ENCODE peak calls at places on chromosome 14, in seven cellular contexts. S is spleen, E is stomach, I is AG04450, Z is IMR-90, V is left ventricle myocardium inferior, C is foreskin fibroblast. G is an unnamed sample.

GRCh38 chr14:87508333-87508732 is 484.6 kb downstream of the GALC start:
- DNase-seq in S (no peak), Z (no peak), V (no peak), E (no peak), C (no peak), I (no peak), G (peak; percentile 1)

GRCh38 chr14:101056446-101056845 is 152.9 kb upstream of the RTL1 start:
- DNase-seq in V (no peak), S (no peak), C (peak; percentile 13), E (no peak), I (no peak), Z (peak; percentile 47), G (peak; percentile 17)

GRCh38 chr14:74599201-74599809 is 12.7 kb downstream of the LTBP2 start:
- DNase-seq in Z (peak; percentile 73), S (no peak), E (no peak), V (no peak), C (no peak), I (no peak), G (peak; percentile 91)

GRCh38 chr14:68598621-68599447 is 194.0 kb downstream of the ZFP36L1 start:
- DNase-seq in E (peak; percentile 80), I (peak; percentile 86), V (peak; percentile 71), S (peak; percentile 86), C (peak; percentile 88), Z (peak; percentile 97), G (peak; percentile 95)

GRCh38 chr14:39367387-39367751 is 64.9 kb downstream of the FBXO33 start:
- DNase-seq in V (no peak), E (no peak), C (no peak), Z (no peak), I (no peak), S (no peak), G (no peak)

GRCh38 chr14:81400852-81401251 is 728 bp upstream of the STON2 start:
- DNase-seq in V (no peak), S (no peak), E (peak; percentile 42), Z (peak; percentile 51), I (peak; percentile 6), C (peak; percentile 85), G (peak; percentile 89)

GRCh38 chr14:65238456-65238855 is 136.1 kb upstream of the MAX start:
- DNase-seq in I (peak; percentile 66), V (no peak), Z (peak; percentile 82), S (no peak), E (no peak), C (peak; percentile 86), G (peak; percentile 94)

GRCh38 chr14:66804141-66804540 is 296.2 kb downstream of the GPHN start:
- DNase-seq in E (no peak), I (no peak), S (no peak), V (no peak), Z (no peak), C (no peak), G (no peak)

GRCh38 chr14:76084374-76084773 is 67.3 kb upstream of the GPATCH2L start:
- DNase-seq in I (no peak), C (no peak), S (no peak), E (no peak), Z (no peak), V (no peak), G (no peak)

GRCh38 chr14:46661728-46662127 is 10.1 kb upstream of the RPL10L start:
- DNase-seq in E (no peak), Z (no peak), S (no peak), C (no peak), V (no peak), I (no peak), G (no peak)

GRCh38 chr14:35213143-35213788 is 78.9 kb upstream of the PSMA6 start:
- DNase-seq in S (no peak), C (no peak), Z (no peak), V (no peak), E (no peak), I (no peak), G (no peak)

GRCh38 chr14:50288146-50288545 is 23.9 kb downstream of the L2HGDH start:
- DNase-seq in I (no peak), V (no peak), Z (no peak), S (no peak), E (no peak), C (no peak), G (no peak)

GRCh38 chr14:32468955-32469354 is 139.9 kb downstream of the AKAP6 start:
- DNase-seq in I (no peak), S (no peak), Z (peak; percentile 72), V (no peak), E (no peak), C (peak; percentile 71), G (peak; percentile 78)

GRCh38 chr14:58922211-58922940 is 266.1 kb upstream of the DAAM1 start:
- DNase-seq in Z (peak; percentile 33), E (no peak), C (no peak), S (no peak), V (no peak), I (no peak), G (peak; percentile 69)

DNA sequence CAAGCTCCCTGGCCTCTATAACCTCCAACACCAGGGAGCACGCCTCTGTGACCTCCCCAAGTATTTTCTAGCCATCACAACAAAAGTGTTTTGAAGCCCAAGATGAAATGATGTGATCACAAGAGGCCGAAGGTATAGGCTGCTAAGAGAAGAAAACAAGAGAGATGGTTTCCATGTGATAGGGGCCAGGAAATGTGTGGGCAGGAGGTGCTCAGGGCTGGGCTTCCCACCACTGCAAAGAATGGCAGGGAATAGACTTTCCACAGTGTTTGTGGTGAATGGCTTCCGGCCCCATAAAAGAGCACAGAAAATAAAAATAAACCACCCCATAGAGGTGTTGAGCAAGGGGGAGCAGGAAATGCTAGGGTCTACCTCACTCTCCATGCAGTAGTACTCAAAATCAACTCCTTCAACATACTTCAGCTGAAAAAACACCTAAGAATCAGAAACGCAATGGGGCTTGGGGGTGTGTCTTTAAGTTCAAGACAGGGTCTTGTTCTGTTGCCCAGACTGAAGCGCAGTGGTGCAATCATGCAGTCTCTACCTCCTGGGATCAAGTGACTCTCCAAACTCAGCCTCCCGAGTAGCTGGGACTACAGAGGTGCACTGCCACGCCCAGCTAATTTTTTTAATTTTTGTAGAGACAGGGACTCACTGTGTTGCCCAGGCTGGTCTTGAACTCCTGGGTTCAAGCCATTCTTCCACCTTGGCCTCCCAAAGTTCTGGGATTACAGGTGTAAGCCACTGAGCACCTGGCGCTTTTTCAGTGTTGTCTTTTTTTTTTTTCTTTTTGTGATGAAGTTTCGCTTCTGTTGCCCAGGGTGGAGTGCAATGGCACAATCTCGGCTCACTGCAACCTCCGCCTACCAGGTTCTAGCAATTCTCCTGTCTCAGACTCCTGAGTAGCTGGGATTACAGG is 27.1 kb downstream of the DAD1 start:
- DNase-seq in Z (no peak), S (no peak), I (no peak), V (no peak), C (no peak), E (no peak), G (no peak)
- H3K4me3 ChIP-seq in Z (no peak overlapping the region), S (peak overlapping the region; percentile 0), I (no peak overlapping the region), V (no peak overlapping the region), C (no peak overlapping the region), E (no peak overlapping the region), G (no peak overlapping the region)

GRCh38 chr14:90301122-90301521 is 30.6 kb downstream of the NRDE2 start:
- DNase-seq in V (no peak), E (no peak), S (no peak), C (no peak), I (no peak), Z (no peak), G (no peak)

GRCh38 chr14:90303382-90303943 is 28.3 kb downstream of the NRDE2 start:
- DNase-seq in C (no peak), V (no peak), S (no peak), E (no peak), Z (no peak), I (no peak), G (no peak)

GRCh38 chr14:90302529-90303303 is 29.0 kb downstream of the NRDE2 start:
- DNase-seq in V (no peak), I (no peak), C (no peak), Z (no peak), E (no peak), S (no peak), G (no peak)

GRCh38 chr14:90300649-90301048 is 31.1 kb downstream of the NRDE2 start:
- DNase-seq in I (no peak), E (no peak), S (no peak), C (no peak), Z (peak; percentile 24), V (no peak), G (peak; percentile 68)

GRCh38 chr14:90301580-90302181 is 30.1 kb downstream of the NRDE2 start:
- DNase-seq in S (no peak), V (no peak), I (peak; percentile 41), C (peak; percentile 64), Z (peak; percentile 80), E (no peak), G (peak; percentile 66)
- TF ChIP-seq CTCF in S (peak; percentile 54), V (peak; percentile 71), I (peak; percentile 55), C (peak; percentile 40), Z (peak; percentile 79), E (peak; percentile 37), G (peak; percentile 57)

GRCh38 chr14:37591941-37592287 is 3.1 kb downstream of the FOXA1 start:
- DNase-seq in Z (no peak), C (no peak), V (no peak), E (peak; percentile 64), S (no peak), I (no peak), G (no peak)
- H3K4me3 ChIP-seq in Z (no peak overlapping the region), C (no peak overlapping the region), V (no peak overlapping the region), E (peak overlapping the region; percentile 47), S (no peak overlapping the region), I (no peak overlapping the region), G (no peak overlapping the region)

DNA sequence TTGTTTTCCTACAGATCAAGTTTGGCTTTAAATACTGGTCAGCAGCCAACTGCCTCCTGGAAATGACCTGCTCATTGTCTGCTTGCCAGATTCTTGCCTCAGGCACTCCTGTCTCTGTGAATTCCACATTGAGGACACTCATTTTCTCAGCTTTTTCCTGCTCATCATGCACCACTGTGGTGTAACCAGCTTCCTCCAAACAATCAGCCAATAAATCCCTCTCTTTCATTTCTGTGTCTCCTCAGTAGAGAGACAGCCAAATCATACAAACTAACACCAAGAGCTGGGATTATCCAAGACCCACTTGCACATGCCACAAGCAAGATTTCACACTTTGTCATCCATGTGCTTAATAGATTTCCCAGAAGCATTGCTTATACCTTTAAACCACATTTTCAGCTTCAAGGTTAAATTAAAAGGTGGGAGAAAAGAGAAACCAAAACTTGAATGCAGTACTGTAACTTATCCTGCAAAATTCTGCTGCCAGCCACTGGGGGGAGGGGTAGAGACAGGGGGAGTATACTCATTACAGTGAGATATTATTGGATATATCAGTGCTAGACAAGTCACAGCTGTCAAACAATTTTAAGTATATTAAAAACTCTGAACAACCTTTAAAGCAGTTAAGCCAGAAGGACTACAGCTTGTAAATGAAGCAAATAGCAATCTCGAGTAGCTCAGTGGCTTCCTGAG is 105.0 kb downstream of the PPP2R5E start:
- DNase-seq in E (peak; percentile 66), S (no peak), V (peak; percentile 38), I (peak; percentile 73), C (peak; percentile 89), Z (peak; percentile 92), G (peak; percentile 91)
- TF ChIP-seq CTCF in E (no peak), S (no peak), V (peak; percentile 29), I (peak; percentile 26), C (no peak), Z (no peak), G (peak; percentile 25)

DNA sequence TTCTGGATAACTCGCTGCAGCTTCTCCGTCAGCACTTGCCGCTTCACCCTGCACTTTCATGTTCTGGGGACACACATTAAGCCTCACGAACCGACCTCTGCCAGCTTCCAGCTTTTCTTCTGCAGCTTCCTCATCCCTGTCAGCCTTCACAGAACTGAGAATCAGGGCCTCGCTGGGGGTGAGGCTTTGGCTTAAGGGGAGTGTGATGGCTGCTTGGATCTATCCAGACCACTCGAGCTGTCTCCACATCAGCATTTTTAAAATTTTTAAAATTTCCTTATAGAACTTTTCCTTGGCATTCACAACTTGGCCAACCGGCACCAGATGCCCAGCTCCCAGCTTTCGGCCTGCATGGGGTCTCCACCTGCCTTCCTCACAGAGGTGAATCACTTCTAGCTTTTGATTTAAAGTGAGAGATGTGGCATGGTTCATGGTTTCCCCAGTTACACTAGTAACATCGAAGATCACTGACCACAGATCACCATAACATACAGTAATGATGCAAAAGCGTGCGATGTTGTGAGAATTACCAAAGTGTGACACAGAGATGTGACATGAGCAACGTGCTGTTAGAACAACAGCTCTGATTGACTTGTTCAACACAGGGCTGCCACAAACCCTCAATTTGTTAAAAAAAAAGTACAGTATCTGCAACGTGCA is 139.1 kb upstream of the C14orf180 start:
- DNase-seq in I (no peak), E (no peak), V (no peak), S (no peak), Z (no peak), C (no peak), G (no peak)
- H3K4me3 ChIP-seq in I (no peak overlapping the region), E (no peak overlapping the region), V (no peak overlapping the region), S (no peak overlapping the region), Z (no peak overlapping the region), C (no peak overlapping the region), G (no peak overlapping the region)

G was measured in fibroblast of villous mesenchyme.